ENCODE peak calls at places on chromosome 6, in five cellular contexts. T, Z, B, M and P are unnamed samples.

GRCh38 chr6:128124713-128125112 is 223.9 kb upstream of the THEMIS start:
- DNase-seq in T (peak; percentile 28), Z (no peak), B (no peak), M (peak; percentile 22), P (no peak)

GRCh38 chr6:72505446-72505845 is 116.4 kb upstream of the KCNQ5 start:
- DNase-seq in T (peak; percentile 23), Z (no peak), B (no peak), M (no peak), P (no peak)

GRCh38 chr6:21033575-21034026 is 499.3 kb downstream of the CDKAL1 start:
- DNase-seq in T (peak; percentile 83), Z (no peak), B (peak; percentile 46), M (peak; percentile 95), P (no peak)

GRCh38 chr6:101761124-101761601 is 367.7 kb downstream of the GRIK2 start:
- DNase-seq in T (peak; percentile 89), Z (no peak), B (peak; percentile 98), M (peak; percentile 97), P (no peak)

GRCh38 chr6:26475823-26476729 is 18.3 kb downstream of the BTN2A1 start:
- DNase-seq in T (no peak), Z (no peak), B (no peak), M (no peak), P (no peak)

GRCh38 chr6:7765575-7766325 is 39.9 kb downstream of the BMP6 start:
- DNase-seq in T (no peak), Z (no peak), B (no peak), M (peak; percentile 15), P (no peak)

GRCh38 chr6:106413722-106414121 is 53.2 kb downstream of the CRYBG1 start:
- DNase-seq in T (no peak), Z (no peak), B (no peak), M (no peak), P (no peak)

GRCh38 chr6:116397960-116398359 is 27.2 kb downstream of the DSE start:
- DNase-seq in T (no peak), Z (no peak), B (peak; percentile 62), M (peak; percentile 79), P (no peak)

GRCh38 chr6:16741112-16742016 is 19.9 kb downstream of the ATXN1 start:
- DNase-seq in T (peak; percentile 94), Z (no peak), B (peak; percentile 95), M (peak; percentile 95), P (peak; percentile 82)

GRCh38 chr6:153024401-153025017 is 22.0 kb upstream of the MTRF1L start:
- DNase-seq in T (peak; percentile 54), Z (no peak), B (no peak), M (peak; percentile 72), P (no peak)

GRCh38 chr6:44332585-44332984 is 9.9 kb upstream of the SPATS1 start:
- DNase-seq in T (no peak), Z (no peak), B (no peak), M (no peak), P (peak; percentile 87)

GRCh38 chr6:38080889-38081288 is 261.4 kb downstream of the ZFAND3 start:
- DNase-seq in T (peak; percentile 62), Z (no peak), B (no peak), M (peak; percentile 50), P (no peak)

DNA sequence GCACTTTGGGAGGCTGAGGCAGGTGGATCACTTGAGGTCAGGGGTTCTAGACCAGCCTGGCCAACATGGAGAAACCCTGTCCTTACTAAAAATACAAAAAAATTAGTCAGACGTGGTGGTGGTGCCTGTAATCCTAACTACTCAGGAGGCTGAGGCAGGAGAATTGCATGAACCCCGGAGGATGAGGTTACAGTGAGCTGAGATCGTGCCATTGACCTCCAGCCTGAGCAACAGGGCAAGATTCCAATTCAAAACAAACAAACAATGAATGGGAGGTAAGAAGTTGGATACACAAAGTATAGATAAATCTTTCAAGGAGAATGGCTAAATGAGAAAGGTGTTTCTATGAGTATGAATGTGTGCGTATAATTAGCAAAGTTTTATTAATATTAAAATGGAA is 75.3 kb downstream of the REV3L start:
- DNase-seq in T (no peak), Z (no peak), B (no peak), M (no peak), P (no peak)
- TF ChIP-seq CTCF in T (no peak), Z (no peak), B (no peak), M (no peak), P (no peak)

DNA sequence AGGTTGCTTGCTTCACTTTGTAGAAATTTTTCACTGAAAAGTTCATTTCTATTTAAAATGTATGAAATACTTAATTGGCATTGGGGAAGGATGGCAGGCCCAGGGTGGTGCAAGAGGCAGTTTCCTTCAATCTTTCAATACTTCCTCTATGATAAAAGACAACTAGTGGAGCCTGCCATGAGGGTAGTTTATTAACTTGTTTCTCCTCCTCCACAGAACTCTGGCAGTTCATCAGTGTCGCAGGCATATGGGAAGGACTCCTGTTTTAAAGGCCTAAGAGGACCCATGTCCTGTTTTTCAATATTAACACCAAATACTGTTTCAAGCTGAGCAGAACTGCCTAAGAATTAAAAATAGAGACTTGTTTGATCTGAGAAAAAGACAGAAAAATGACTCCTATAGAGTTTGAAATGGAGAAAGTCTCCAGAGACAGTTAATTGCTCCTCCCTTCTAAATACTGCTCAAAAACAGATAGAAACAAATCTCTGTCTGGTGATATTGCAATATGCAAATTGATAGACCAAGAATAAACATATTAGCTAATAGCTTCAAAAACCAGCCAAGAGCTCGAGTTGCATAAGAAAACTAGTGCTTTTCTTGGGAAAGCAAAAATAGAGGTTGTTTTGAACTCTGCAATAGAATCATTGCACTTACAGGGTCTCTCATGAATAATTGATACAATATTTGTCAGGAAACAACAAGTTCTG is 665.7 kb upstream of the SLC35B3 start:
- DNase-seq in T (no peak), Z (no peak), B (no peak), M (no peak), P (no peak)
- H3K4me3 ChIP-seq in T (no peak overlapping the region), Z (no peak overlapping the region), B (no peak overlapping the region), M (no peak overlapping the region), P (no peak overlapping the region)

GRCh38 chr6:32457054-32457453 is 17.4 kb downstream of the HLA-DRA start:
- DNase-seq in T (no peak), Z (no peak), B (no peak), M (no peak), P (no peak)

GRCh38 chr6:32461493-32461892 is 21.8 kb downstream of the HLA-DRA start:
- DNase-seq in T (no peak), Z (no peak), B (no peak), M (no peak), P (no peak)

GRCh38 chr6:32462609-32463008 is 22.9 kb downstream of the HLA-DRA start:
- DNase-seq in T (peak; percentile 5), Z (no peak), B (no peak), M (no peak), P (no peak)

GRCh38 chr6:32459781-32460424 is 20.2 kb downstream of the HLA-DRA start:
- DNase-seq in T (no peak), Z (no peak), B (no peak), M (no peak), P (no peak)

DNA sequence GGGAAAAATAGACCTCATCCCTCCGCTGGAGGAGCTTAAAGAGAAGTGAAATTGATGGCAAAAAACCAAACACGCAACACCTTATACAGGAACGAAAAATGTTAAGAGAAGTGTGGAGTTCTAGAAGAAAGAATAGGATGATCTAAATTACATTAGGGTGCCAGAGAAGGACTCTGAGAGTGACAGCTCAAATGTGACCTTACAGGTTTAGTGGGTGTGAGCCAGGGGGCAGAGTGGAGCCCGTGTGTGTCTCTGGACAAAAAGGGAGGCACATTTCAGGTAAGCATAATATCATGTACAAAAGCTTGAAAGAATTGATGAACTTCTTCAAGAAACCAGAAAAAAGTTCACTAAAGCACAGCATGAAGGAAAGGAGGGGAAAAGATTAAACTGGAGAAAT is 20.8 kb downstream of the HLA-DRA start:
- DNase-seq in T (no peak), Z (no peak), B (no peak), M (no peak), P (no peak)
- TF ChIP-seq CTCF in T (no peak), Z (no peak), B (no peak), M (no peak), P (no peak)

DNA sequence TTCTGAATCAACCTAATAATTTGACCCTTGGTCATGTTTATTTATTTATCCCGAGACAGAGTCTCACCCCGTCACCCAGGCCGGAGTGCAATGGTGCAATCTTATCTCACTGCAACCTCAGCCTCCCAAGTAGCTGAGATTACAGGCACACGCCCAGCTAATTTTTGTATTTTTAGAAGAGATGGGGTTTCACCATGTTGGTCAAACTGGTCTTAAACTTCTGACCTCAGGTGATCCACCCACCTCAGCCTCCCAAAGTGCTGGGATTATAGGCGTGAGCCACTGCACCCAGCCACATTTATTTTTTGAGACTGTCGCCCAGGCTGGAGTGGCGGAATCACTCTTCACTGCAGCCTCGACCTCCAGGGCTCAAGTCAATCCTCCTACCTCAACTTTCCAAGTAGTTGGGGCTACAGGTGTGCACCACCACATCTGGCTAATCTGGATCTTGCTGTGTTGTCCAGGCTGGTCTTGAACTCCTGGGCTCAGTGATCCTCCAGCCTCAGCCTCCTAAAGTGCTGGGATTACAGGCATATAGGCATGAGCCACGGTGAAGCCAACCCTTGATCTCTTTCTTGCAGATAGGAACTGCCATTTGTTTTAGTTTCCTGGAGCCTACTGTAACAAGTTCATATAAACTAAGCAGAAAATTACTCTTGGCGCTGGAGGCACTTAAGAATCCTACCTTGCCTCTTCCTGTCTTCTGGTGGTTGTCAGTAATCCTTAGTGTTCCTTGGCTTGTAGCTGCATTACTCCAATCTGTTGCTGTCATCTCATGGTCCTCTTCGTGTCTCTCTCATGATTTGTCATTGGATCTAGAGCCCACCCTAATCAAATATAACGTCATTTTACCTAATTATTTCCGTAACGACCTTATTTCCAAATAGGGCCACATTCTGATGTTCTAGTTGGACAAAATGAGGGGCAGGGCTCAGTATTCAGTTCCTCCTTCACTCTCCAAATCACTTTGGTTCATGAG is 2.3 kb downstream of the RPS18 start:
- DNase-seq in T (no peak), Z (no peak), B (no peak), M (no peak), P (no peak)
- H3K4me3 ChIP-seq in T (peak overlapping the region; percentile 75), Z (no peak overlapping the region), B (no peak overlapping the region), M (peak overlapping the region; percentile 99), P (peak overlapping the region; percentile 85)

GRCh38 chr6:147418523-147418922 is 90.0 kb upstream of the SAMD5 start:
- DNase-seq in T (no peak), Z (no peak), B (no peak), M (no peak), P (no peak)

GRCh38 chr6:147421903-147422302 is 86.6 kb upstream of the SAMD5 start:
- DNase-seq in T (no peak), Z (no peak), B (no peak), M (no peak), P (peak; percentile 81)

GRCh38 chr6:147417954-147418353 is 90.5 kb upstream of the SAMD5 start:
- DNase-seq in T (no peak), Z (no peak), B (no peak), M (no peak), P (no peak)

GRCh38 chr6:147416622-147417021 is 91.9 kb upstream of the SAMD5 start:
- DNase-seq in T (no peak), Z (no peak), B (no peak), M (no peak), P (no peak)
- TF ChIP-seq CTCF in T (no peak), Z (no peak), B (no peak), M (no peak), P (no peak)